ENCODE peak calls at places on chromosomes 16 and 17, in eight cellular contexts. One of them, this sample, is unnamed.

GRCh38 chr17:8151120-8151640 is 1.0 kb downstream of the PER1 start:
- DNase-seq in fibroblast of lung: peak; percentile 92
- DNase-seq in fibroblast of the aortic adventitia: peak; percentile 89
- DNase-seq in AG04450: peak; percentile 63
- DNase-seq in neural crest cell: peak; percentile 71
- DNase-seq in Peyer's patch: peak; percentile 96
- DNase-seq in lower leg skin: peak; percentile 98
- DNase-seq in adrenal gland: peak; percentile 97
- DNase-seq in this sample: peak; percentile 77

GRCh38 chr16:6020162-6020980 is 922.8 kb upstream of the EEF2KMT start:
- DNase-seq in fibroblast of lung: no peak
- DNase-seq in fibroblast of the aortic adventitia: no peak
- DNase-seq in AG04450: no peak
- DNase-seq in neural crest cell: no peak
- DNase-seq in Peyer's patch: no peak
- DNase-seq in lower leg skin: no peak
- DNase-seq in adrenal gland: no peak
- DNase-seq in this sample: no peak

GRCh38 chr17:60193482-60193881 is 43.7 kb downstream of the CA4 start:
- DNase-seq in fibroblast of lung: no peak
- DNase-seq in fibroblast of the aortic adventitia: no peak
- DNase-seq in AG04450: no peak
- DNase-seq in neural crest cell: no peak
- DNase-seq in Peyer's patch: peak; percentile 52
- DNase-seq in lower leg skin: no peak
- DNase-seq in adrenal gland: no peak
- DNase-seq in this sample: no peak

GRCh38 chr16:53098526-53099317 is 43.9 kb downstream of the CHD9 start:
- DNase-seq in fibroblast of lung: peak; percentile 98
- DNase-seq in fibroblast of the aortic adventitia: peak; percentile 97
- DNase-seq in AG04450: peak; percentile 84
- DNase-seq in neural crest cell: no peak
- DNase-seq in Peyer's patch: peak; percentile 87
- DNase-seq in lower leg skin: peak; percentile 96
- DNase-seq in adrenal gland: peak; percentile 71
- DNase-seq in this sample: no peak

GRCh38 chr17:39617446-39618251 is 9.1 kb upstream of the PPP1R1B start:
- DNase-seq in fibroblast of lung: peak; percentile 36
- DNase-seq in fibroblast of the aortic adventitia: peak; percentile 36
- DNase-seq in AG04450: no peak
- DNase-seq in neural crest cell: no peak
- DNase-seq in Peyer's patch: peak; percentile 81
- DNase-seq in lower leg skin: peak; percentile 92
- DNase-seq in adrenal gland: peak; percentile 67
- DNase-seq in this sample: peak; percentile 5

GRCh38 chr17:78484300-78485159 is 92.7 kb downstream of the DNAH17 start:
- DNase-seq in fibroblast of lung: no peak
- DNase-seq in fibroblast of the aortic adventitia: no peak
- DNase-seq in AG04450: no peak
- DNase-seq in neural crest cell: peak; percentile 18
- DNase-seq in Peyer's patch: peak; percentile 61
- DNase-seq in lower leg skin: no peak
- DNase-seq in adrenal gland: no peak
- DNase-seq in this sample: no peak

GRCh38 chr17:78886954-78887353 is 16.0 kb downstream of the CEP295NL start:
- DNase-seq in fibroblast of lung: no peak
- DNase-seq in fibroblast of the aortic adventitia: no peak
- DNase-seq in AG04450: no peak
- DNase-seq in neural crest cell: no peak
- DNase-seq in Peyer's patch: no peak
- DNase-seq in lower leg skin: no peak
- DNase-seq in adrenal gland: no peak
- DNase-seq in this sample: no peak

GRCh38 chr17:30021708-30022317 is 80.4 kb downstream of the EFCAB5 start:
- DNase-seq in fibroblast of lung: peak; percentile 67
- DNase-seq in fibroblast of the aortic adventitia: peak; percentile 71
- DNase-seq in AG04450: peak; percentile 13
- DNase-seq in neural crest cell: peak; percentile 31
- DNase-seq in Peyer's patch: peak; percentile 73
- DNase-seq in lower leg skin: no peak
- DNase-seq in adrenal gland: peak; percentile 20
- DNase-seq in this sample: peak; percentile 10

GRCh38 chr16:84423416-84423837 is 55.1 kb downstream of the ATP2C2 start:
- DNase-seq in fibroblast of lung: peak; percentile 39
- DNase-seq in fibroblast of the aortic adventitia: peak; percentile 41
- DNase-seq in AG04450: no peak
- DNase-seq in neural crest cell: no peak
- DNase-seq in Peyer's patch: no peak
- DNase-seq in lower leg skin: no peak
- DNase-seq in adrenal gland: no peak
- DNase-seq in this sample: no peak

GRCh38 chr17:38590988-38591758 is 14.6 kb downstream of the SRCIN1 start:
- DNase-seq in fibroblast of lung: no peak
- DNase-seq in fibroblast of the aortic adventitia: no peak
- DNase-seq in AG04450: no peak
- DNase-seq in neural crest cell: no peak
- DNase-seq in Peyer's patch: no peak
- DNase-seq in lower leg skin: no peak
- DNase-seq in adrenal gland: no peak
- DNase-seq in this sample: no peak

GRCh38 chr17:74814453-74814852 is 38.3 kb upstream of the NAT9 start:
- DNase-seq in fibroblast of lung: no peak
- DNase-seq in fibroblast of the aortic adventitia: no peak
- DNase-seq in AG04450: no peak
- DNase-seq in neural crest cell: no peak
- DNase-seq in Peyer's patch: no peak
- DNase-seq in lower leg skin: no peak
- DNase-seq in adrenal gland: no peak
- DNase-seq in this sample: no peak

GRCh38 chr17:81161536-81161935 is 3.8 kb upstream of the PVALEF start:
- DNase-seq in fibroblast of lung: no peak
- DNase-seq in fibroblast of the aortic adventitia: no peak
- DNase-seq in AG04450: no peak
- DNase-seq in neural crest cell: no peak
- DNase-seq in Peyer's patch: no peak
- DNase-seq in lower leg skin: no peak
- DNase-seq in adrenal gland: no peak
- DNase-seq in this sample: no peak

GRCh38 chr16:82630219-82630618 is 3.5 kb downstream of the CDH13 start:
- DNase-seq in fibroblast of lung: peak; percentile 34
- DNase-seq in fibroblast of the aortic adventitia: peak; percentile 58
- DNase-seq in AG04450: no peak
- DNase-seq in neural crest cell: no peak
- DNase-seq in Peyer's patch: no peak
- DNase-seq in lower leg skin: no peak
- DNase-seq in adrenal gland: no peak
- DNase-seq in this sample: no peak

GRCh38 chr17:43766413-43767052 is 7.9 kb upstream of the SOST start:
- DNase-seq in fibroblast of lung: peak; percentile 47
- DNase-seq in fibroblast of the aortic adventitia: peak; percentile 57
- DNase-seq in AG04450: no peak
- DNase-seq in neural crest cell: peak; percentile 62
- DNase-seq in Peyer's patch: peak; percentile 85
- DNase-seq in lower leg skin: peak; percentile 90
- DNase-seq in adrenal gland: no peak
- DNase-seq in this sample: no peak

GRCh38 chr17:56756536-56756935 is 77.2 kb downstream of the C17orf67 start:
- DNase-seq in fibroblast of lung: peak; percentile 81
- DNase-seq in fibroblast of the aortic adventitia: peak; percentile 14
- DNase-seq in AG04450: peak; percentile 85
- DNase-seq in neural crest cell: no peak
- DNase-seq in Peyer's patch: no peak
- DNase-seq in lower leg skin: no peak
- DNase-seq in adrenal gland: no peak
- DNase-seq in this sample: peak; percentile 45

GRCh38 chr16:50093607-50094570 is 28.1 kb downstream of the HEATR3 start:
- DNase-seq in fibroblast of lung: peak; percentile 28
- DNase-seq in fibroblast of the aortic adventitia: no peak
- DNase-seq in AG04450: no peak
- DNase-seq in neural crest cell: no peak
- DNase-seq in Peyer's patch: peak; percentile 64
- DNase-seq in lower leg skin: peak; percentile 93
- DNase-seq in adrenal gland: peak; percentile 61
- DNase-seq in this sample: no peak

GRCh38 chr16:31874354-31875111 is 926 bp downstream of the ZNF267 start:
- DNase-seq in fibroblast of lung: peak; percentile 47
- DNase-seq in fibroblast of the aortic adventitia: peak; percentile 73
- DNase-seq in AG04450: no peak
- DNase-seq in neural crest cell: no peak
- DNase-seq in Peyer's patch: peak; percentile 64
- DNase-seq in lower leg skin: no peak
- DNase-seq in adrenal gland: no peak
- DNase-seq in this sample: no peak

GRCh38 chr17:83053779-83054451 is 25.5 kb upstream of the METRNL start:
- DNase-seq in fibroblast of lung: peak; percentile 5
- DNase-seq in fibroblast of the aortic adventitia: no peak
- DNase-seq in AG04450: no peak
- DNase-seq in neural crest cell: no peak
- DNase-seq in Peyer's patch: peak; percentile 74
- DNase-seq in lower leg skin: peak; percentile 92
- DNase-seq in adrenal gland: no peak
- DNase-seq in this sample: no peak

GRCh38 chr16:55418586-55418985 is 60.4 kb upstream of the MMP2 start:
- DNase-seq in fibroblast of lung: no peak
- DNase-seq in fibroblast of the aortic adventitia: peak; percentile 6
- DNase-seq in AG04450: no peak
- DNase-seq in neural crest cell: no peak
- DNase-seq in Peyer's patch: no peak
- DNase-seq in lower leg skin: no peak
- DNase-seq in adrenal gland: no peak
- DNase-seq in this sample: no peak

DNA sequence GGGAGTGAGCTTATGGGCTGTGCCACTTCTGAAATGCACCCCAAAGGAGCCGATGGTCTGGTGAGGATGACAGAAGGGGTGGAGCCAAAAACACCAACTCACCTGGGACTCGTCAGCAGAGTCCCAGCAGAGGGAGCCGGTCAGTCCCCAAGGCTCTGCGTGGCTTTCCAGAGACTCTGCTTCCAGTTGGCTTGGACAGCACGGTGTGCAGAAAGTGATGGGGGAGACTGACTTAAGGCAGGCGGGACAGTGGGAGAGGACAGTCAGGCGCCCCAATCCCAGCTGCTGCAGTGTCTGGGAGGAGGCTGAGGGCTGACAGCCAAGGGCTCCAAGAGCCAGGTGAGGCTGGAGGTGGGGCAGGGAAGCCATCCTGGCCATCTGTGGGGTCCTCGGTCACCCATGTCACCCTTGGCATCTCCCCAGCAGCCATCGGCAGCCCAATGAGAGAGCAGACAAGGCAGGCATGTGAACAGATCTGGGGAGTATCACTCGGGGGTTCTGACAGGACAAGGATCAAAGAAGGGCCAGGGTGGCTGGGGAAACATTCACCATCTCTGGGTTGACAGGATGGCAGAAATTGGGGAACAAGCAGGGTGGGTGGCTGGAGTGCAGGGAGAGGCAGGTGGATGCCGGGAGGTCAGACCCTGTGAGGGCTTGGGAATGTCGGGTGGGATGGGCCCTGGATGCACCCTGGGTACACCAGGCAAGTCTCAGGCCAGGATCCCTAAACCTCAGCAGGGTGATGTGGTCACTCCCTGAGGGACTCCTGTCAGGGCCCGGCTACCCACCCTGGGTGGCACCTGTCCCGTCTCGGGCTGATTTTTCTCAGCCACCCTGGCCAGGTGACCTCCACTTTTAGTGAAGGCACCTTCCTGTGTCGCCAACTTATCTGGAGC is 8.9 kb upstream of the KRTAP17-1 start:
- DNase-seq in fibroblast of lung: no peak
- DNase-seq in fibroblast of the aortic adventitia: no peak
- DNase-seq in AG04450: no peak
- DNase-seq in neural crest cell: no peak
- DNase-seq in Peyer's patch: peak; percentile 51
- DNase-seq in lower leg skin: peak; percentile 79
- DNase-seq in adrenal gland: no peak
- DNase-seq in this sample: no peak
- TF ChIP-seq CTCF in fibroblast of lung: no peak
- TF ChIP-seq CTCF in fibroblast of the aortic adventitia: peak; percentile 6
- TF ChIP-seq CTCF in AG04450: peak; percentile 12
- TF ChIP-seq CTCF in neural crest cell: no peak
- TF ChIP-seq CTCF in Peyer's patch: no peak
- TF ChIP-seq CTCF in lower leg skin: no peak
- TF ChIP-seq CTCF in adrenal gland: no peak
- TF ChIP-seq CTCF in this sample: peak; percentile 5

GRCh38 chr17:17492085-17492484 is 4.1 kb downstream of the RASD1 start:
- DNase-seq in fibroblast of lung: no peak
- DNase-seq in fibroblast of the aortic adventitia: no peak
- DNase-seq in AG04450: no peak
- DNase-seq in neural crest cell: no peak
- DNase-seq in Peyer's patch: no peak
- DNase-seq in lower leg skin: no peak
- DNase-seq in adrenal gland: no peak
- DNase-seq in this sample: no peak
- TF ChIP-seq CTCF in fibroblast of lung: no peak
- TF ChIP-seq CTCF in fibroblast of the aortic adventitia: no peak
- TF ChIP-seq CTCF in AG04450: no peak
- TF ChIP-seq CTCF in neural crest cell: no peak
- TF ChIP-seq CTCF in Peyer's patch: no peak
- TF ChIP-seq CTCF in lower leg skin: no peak
- TF ChIP-seq CTCF in adrenal gland: no peak
- TF ChIP-seq CTCF in this sample: no peak

GRCh38 chr17:50499722-50500121 is 8.5 kb upstream of the MYCBPAP start:
- DNase-seq in fibroblast of lung: no peak
- DNase-seq in fibroblast of the aortic adventitia: no peak
- DNase-seq in AG04450: no peak
- DNase-seq in neural crest cell: no peak
- DNase-seq in Peyer's patch: no peak
- DNase-seq in lower leg skin: no peak
- DNase-seq in adrenal gland: no peak
- DNase-seq in this sample: no peak

GRCh38 chr17:50502643-50502990 is 5.6 kb upstream of the MYCBPAP start:
- DNase-seq in fibroblast of lung: no peak
- DNase-seq in fibroblast of the aortic adventitia: no peak
- DNase-seq in AG04450: no peak
- DNase-seq in neural crest cell: no peak
- DNase-seq in Peyer's patch: no peak
- DNase-seq in lower leg skin: no peak
- DNase-seq in adrenal gland: no peak
- DNase-seq in this sample: no peak

GRCh38 chr17:50501906-50502642 is 6.2 kb upstream of the MYCBPAP start:
- DNase-seq in fibroblast of lung: no peak
- DNase-seq in fibroblast of the aortic adventitia: no peak
- DNase-seq in AG04450: no peak
- DNase-seq in neural crest cell: no peak
- DNase-seq in Peyer's patch: no peak
- DNase-seq in lower leg skin: no peak
- DNase-seq in adrenal gland: no peak
- DNase-seq in this sample: no peak

GRCh38 chr17:50499270-50499669 is 9.0 kb upstream of the MYCBPAP start:
- DNase-seq in fibroblast of lung: no peak
- DNase-seq in fibroblast of the aortic adventitia: no peak
- DNase-seq in AG04450: no peak
- DNase-seq in neural crest cell: no peak
- DNase-seq in Peyer's patch: no peak
- DNase-seq in lower leg skin: no peak
- DNase-seq in adrenal gland: no peak
- DNase-seq in this sample: no peak

GRCh38 chr17:50501054-50501453 is 7.2 kb upstream of the MYCBPAP start:
- DNase-seq in fibroblast of lung: peak; percentile 47
- DNase-seq in fibroblast of the aortic adventitia: peak; percentile 42
- DNase-seq in AG04450: no peak
- DNase-seq in neural crest cell: peak; percentile 50
- DNase-seq in Peyer's patch: peak; percentile 70
- DNase-seq in lower leg skin: no peak
- DNase-seq in adrenal gland: no peak
- DNase-seq in this sample: no peak
- TF ChIP-seq CTCF in fibroblast of lung: peak; percentile 46
- TF ChIP-seq CTCF in fibroblast of the aortic adventitia: peak; percentile 52
- TF ChIP-seq CTCF in AG04450: peak; percentile 45
- TF ChIP-seq CTCF in neural crest cell: peak; percentile 62
- TF ChIP-seq CTCF in Peyer's patch: no peak
- TF ChIP-seq CTCF in lower leg skin: no peak
- TF ChIP-seq CTCF in adrenal gland: peak; percentile 37
- TF ChIP-seq CTCF in this sample: peak; percentile 37

GRCh38 chr16:57828272-57829161 is 26.2 kb upstream of the KIFC3 start:
- DNase-seq in fibroblast of lung: no peak
- DNase-seq in fibroblast of the aortic adventitia: no peak
- DNase-seq in AG04450: no peak
- DNase-seq in neural crest cell: no peak
- DNase-seq in Peyer's patch: no peak
- DNase-seq in lower leg skin: no peak
- DNase-seq in adrenal gland: no peak
- DNase-seq in this sample: no peak
- TF ChIP-seq CTCF in fibroblast of lung: no peak
- TF ChIP-seq CTCF in fibroblast of the aortic adventitia: no peak
- TF ChIP-seq CTCF in AG04450: peak; percentile 17
- TF ChIP-seq CTCF in neural crest cell: no peak
- TF ChIP-seq CTCF in Peyer's patch: no peak
- TF ChIP-seq CTCF in lower leg skin: no peak
- TF ChIP-seq CTCF in adrenal gland: no peak
- TF ChIP-seq CTCF in this sample: no peak